ENCODE peak calls at places on chromosomes 16 and 17, in four cellular contexts. W is ovary; L is body of pancreas; I is CD8-positive, alpha-beta T cell. Z is an unnamed sample.

GRCh38 chr17:20702692-20703091 is 123.2 kb downstream of the CDRT15L2 start:
- DNase-seq in W (no peak), I (no peak), L (no peak), Z (no peak)

GRCh38 chr16:84159800-84160199 is 14.7 kb downstream of the DNAAF1 start:
- DNase-seq in L (no peak), I (no peak), W (no peak), Z (no peak)

GRCh38 chr16:60230666-60231065 is 1496.5 kb upstream of the GOT2 start:
- DNase-seq in I (no peak), W (no peak), L (no peak), Z (no peak)

GRCh38 chr16:85335584-85336492 is 223.6 kb upstream of the CIBAR2 start:
- DNase-seq in W (no peak), I (no peak), L (no peak), Z (peak)

GRCh38 chr16:16073884-16074781 is 124.7 kb downstream of the ABCC1 start:
- DNase-seq in W (no peak), I (no peak), L (peak), Z (no peak)

GRCh38 chr16:1379054-1379862 is 27.5 kb downstream of the GNPTG start:
- DNase-seq in L (peak), I (peak), W (peak), Z (peak)

GRCh38 chr17:17924131-17924856 is 47.9 kb downstream of the TOM1L2 start:
- DNase-seq in I (no peak), L (no peak), W (no peak), Z (no peak)

GRCh38 chr17:81512560-81512983 is at the start of gene ACTG1:
- DNase-seq in W (peak), L (peak), I (peak), Z (peak)

GRCh38 chr16:22726868-22727267 is 87.1 kb upstream of the HS3ST2 start:
- DNase-seq in W (no peak), I (no peak), L (no peak), Z (no peak)

GRCh38 chr16:60241671-60242070 is 1507.6 kb upstream of the GOT2 start:
- DNase-seq in L (no peak), W (no peak), I (no peak), Z (no peak)

GRCh38 chr17:42895185-42895555 is 5.4 kb upstream of the G6PC1 start:
- DNase-seq in I (no peak), W (peak), L (peak), Z (peak)

GRCh38 chr17:63542218-63542545 is 8.1 kb upstream of the DCAF7 start:
- DNase-seq in I (no peak), W (no peak), L (no peak), Z (no peak)

GRCh38 chr17:72916991-72917390 is 175.5 kb downstream of the SLC39A11 start:
- DNase-seq in L (no peak), W (no peak), I (no peak), Z (no peak)

GRCh38 chr16:30357715-30358576 is 2.8 kb upstream of the CD2BP2 start:
- DNase-seq in W (no peak), L (no peak), I (no peak), Z (no peak)

GRCh38 chr17:50220811-50221210 is 19.4 kb upstream of the COL1A1 start:
- DNase-seq in L (no peak), W (peak), I (no peak), Z (no peak)

GRCh38 chr16:89334988-89335802 is 117.7 kb downstream of the ZNF778 start:
- DNase-seq in L (no peak), W (no peak), I (no peak), Z (no peak)
- TF ChIP-seq CTCF in L (no peak), W (no peak), I (no peak), Z (no peak)

GRCh38 chr17:37742762-37743611 is 1.9 kb downstream of the HNF1B start:
- DNase-seq in I (no peak), L (peak), W (no peak), Z (no peak)
- H3K4me3 ChIP-seq in I (peak), L (peak), W (peak), Z (peak)

GRCh38 chr17:3937359-3937758 is 21.1 kb upstream of the P2RX1 start:
- DNase-seq in I (no peak), L (no peak), W (no peak), Z (no peak)

GRCh38 chr17:3935825-3936355 is 19.6 kb upstream of the P2RX1 start:
- DNase-seq in L (no peak), W (no peak), I (no peak), Z (no peak)

GRCh38 chr17:3929764-3930163 is 13.5 kb upstream of the P2RX1 start:
- DNase-seq in I (no peak), L (no peak), W (no peak), Z (no peak)

GRCh38 chr17:3929181-3929580 is 12.9 kb upstream of the P2RX1 start:
- DNase-seq in L (no peak), I (no peak), W (no peak), Z (no peak)

GRCh38 chr17:3935140-3935542 is 18.9 kb upstream of the P2RX1 start:
- DNase-seq in L (peak), W (no peak), I (peak), Z (peak)
- H3K27ac ChIP-seq in L (no peak), W (no peak), I (no peak), Z (no peak)

GRCh38 chr16:49378816-49379215 is 5.2 kb downstream of the C16orf78 start:
- DNase-seq in W (no peak), I (no peak), L (no peak), Z (no peak)

GRCh38 chr16:49377196-49377755 is 3.7 kb downstream of the C16orf78 start:
- DNase-seq in L (no peak), I (no peak), W (no peak), Z (no peak)

GRCh38 chr16:49378238-49378637 is 4.6 kb downstream of the C16orf78 start:
- DNase-seq in L (no peak), W (no peak), I (no peak), Z (no peak)

GRCh38 chr16:49382916-49383315 is 9.3 kb downstream of the C16orf78 start:
- DNase-seq in L (no peak), I (no peak), W (no peak), Z (no peak)
- TF ChIP-seq CTCF in L (no peak), I (no peak), W (no peak), Z (peak)

GRCh38 chr17:7263071-7263800 is 958 bp upstream of the CLDN7 start:
- DNase-seq in I (no peak), L (peak), W (no peak), Z (peak)

GRCh38 chr17:7260601-7261376 is 1.5 kb downstream of the CLDN7 start:
- DNase-seq in I (peak), W (no peak), L (peak), Z (peak)

GRCh38 chr17:7260151-7260550 is 2.1 kb downstream of the CLDN7 start:
- DNase-seq in I (no peak), W (no peak), L (no peak), Z (no peak)

GRCh38 chr17:7262192-7263070 is at the start of gene CLDN7:
- DNase-seq in L (peak), W (no peak), I (no peak), Z (peak)

DNA sequence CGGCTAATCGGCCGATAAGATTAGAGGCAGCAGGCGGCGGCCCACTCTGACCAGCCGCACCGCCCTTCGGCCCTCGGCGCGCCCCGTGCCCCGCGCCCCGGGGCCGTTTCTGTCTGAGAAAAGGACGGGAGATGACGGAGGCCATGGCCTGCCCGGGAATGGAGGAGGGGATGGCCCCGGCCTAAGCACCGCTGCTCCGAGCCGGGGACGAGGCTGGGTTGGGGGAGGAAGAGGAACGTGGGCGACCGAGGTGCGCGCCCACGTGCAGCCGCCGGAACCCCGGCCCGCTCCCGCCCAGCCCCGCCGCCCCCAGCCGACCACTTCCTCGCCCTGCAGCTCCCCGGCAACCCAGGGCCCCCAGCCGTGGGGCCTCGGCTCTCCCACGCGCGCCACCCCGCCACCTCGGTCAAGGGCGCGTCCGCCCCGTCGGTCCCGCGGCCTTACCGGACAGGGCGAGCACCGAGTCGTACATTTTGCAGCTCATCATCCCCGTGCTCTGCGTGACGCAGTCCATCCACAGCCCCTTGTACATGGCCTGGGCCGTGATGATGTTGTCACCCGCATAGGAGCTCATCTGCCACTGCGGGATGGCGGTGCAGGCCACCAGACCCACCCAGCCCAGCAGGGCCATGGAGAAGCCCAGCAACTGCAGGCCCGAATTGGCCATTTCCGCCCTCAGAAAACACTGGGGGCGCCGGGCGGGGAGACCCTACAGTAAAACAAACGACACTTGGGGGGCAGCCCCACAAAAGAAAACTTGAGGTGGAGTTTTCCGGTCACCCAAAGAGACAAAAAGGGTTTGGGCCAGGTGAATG is 694 bp downstream of the CLDN7 start:
- DNase-seq in L (peak), I (peak), W (no peak), Z (no peak)
- H3K4me3 ChIP-seq in L (peak), I (peak), W (peak), Z (peak)

GRCh38 chr16:17368511-17368910 is 102.2 kb downstream of the XYLT1 start:
- DNase-seq in I (no peak), L (no peak), W (no peak), Z (no peak)
- H3K27ac ChIP-seq in I (peak), L (peak), W (no peak), Z (peak)